ENCODE peak calls at places on chromosomes 12 and 14, in ten cellular contexts. Y is left ventricle myocardium inferior, O is kidney epithelial cell, E is WTC11, J is fibroblast of lung, U is cardiac fibroblast, I is spleen, X is Panc1, G is H1, L is body of pancreas. A is an unnamed sample.

GRCh38 chr14:23613242-23614070 is 22.7 kb upstream of the DHRS2 start:
- DNase-seq in Y (no peak), O (no peak), E (no peak), J (no peak), U (no peak), I (no peak), X (no peak), G (no peak), L (no peak), A (no peak)

GRCh38 chr12:63068857-63069442 is 82.1 kb downstream of the AVPR1A start:
- DNase-seq in Y (no peak), O (no peak), E (no peak), J (peak; percentile 67), U (peak; percentile 88), I (no peak), X (peak; percentile 28), G (no peak), L (peak; percentile 37), A (no peak)

GRCh38 chr12:114952573-114953196 is 268.7 kb upstream of the TBX3 start:
- DNase-seq in Y (peak; percentile 74), O (no peak), E (no peak), J (no peak), U (peak; percentile 42), I (no peak), X (no peak), G (no peak), L (no peak), A (no peak)

GRCh38 chr12:132163911-132164288 is 19.6 kb downstream of the NOC4L start:
- DNase-seq in Y (no peak), O (no peak), E (no peak), J (no peak), U (no peak), I (peak; percentile 66), X (no peak), G (no peak), L (no peak), A (peak; percentile 62)

GRCh38 chr14:104393898-104394605 is 185.5 kb upstream of the C14orf180 start:
- DNase-seq in Y (peak; percentile 69), O (no peak), E (no peak), J (no peak), U (no peak), I (peak; percentile 92), X (no peak), G (no peak), L (peak; percentile 28), A (peak; percentile 78)

GRCh38 chr12:76123301-76124212 is 39.1 kb upstream of the NAP1L1 start:
- DNase-seq in Y (no peak), O (peak; percentile 7), E (no peak), J (peak; percentile 75), U (peak; percentile 76), I (no peak), X (no peak), G (no peak), L (no peak), A (no peak)

GRCh38 chr12:9040484-9041186 is 51.3 kb downstream of the KLRG1 start:
- DNase-seq in Y (no peak), O (no peak), E (no peak), J (no peak), U (no peak), I (no peak), X (no peak), G (no peak), L (no peak), A (no peak)

GRCh38 chr14:78967111-78967809 is 797.1 kb downstream of the NRXN3 start:
- DNase-seq in Y (no peak), O (no peak), E (no peak), J (peak; percentile 93), U (peak; percentile 60), I (no peak), X (no peak), G (no peak), L (no peak), A (no peak)

GRCh38 chr12:28294300-28294699 is 104.0 kb downstream of the CCDC91 start:
- DNase-seq in Y (no peak), O (peak; percentile 12), E (no peak), J (no peak), U (no peak), I (no peak), X (no peak), G (no peak), L (no peak), A (no peak)

GRCh38 chr12:62434504-62435336 is 31.9 kb upstream of the MON2 start:
- DNase-seq in Y (no peak), O (no peak), E (no peak), J (no peak), U (no peak), I (peak; percentile 76), X (no peak), G (no peak), L (no peak), A (no peak)

GRCh38 chr14:97218336-97218712 is 421.1 kb downstream of the VRK1 start:
- DNase-seq in Y (no peak), O (no peak), E (peak; percentile 49), J (no peak), U (no peak), I (no peak), X (no peak), G (peak; percentile 15), L (no peak), A (no peak)

GRCh38 chr12:51421266-51421884 is 3.3 kb upstream of the SLC4A8 start:
- DNase-seq in Y (no peak), O (peak; percentile 19), E (peak; percentile 57), J (peak; percentile 53), U (peak; percentile 82), I (no peak), X (peak; percentile 41), G (peak; percentile 15), L (peak; percentile 78), A (no peak)
- TF ChIP-seq CTCF in Y (peak; percentile 70), O (peak; percentile 74), E (peak; percentile 42), J (peak; percentile 62), U (peak; percentile 65), I (peak; percentile 71), X (peak; percentile 84), G (peak; percentile 48), L (peak; percentile 63), A (peak; percentile 84)

GRCh38 chr12:67993143-67993542 is 3.9 kb downstream of the IFNG-AS1 start:
- DNase-seq in Y (no peak), O (no peak), E (no peak), J (no peak), U (no peak), I (no peak), X (no peak), G (no peak), L (no peak), A (no peak)

GRCh38 chr12:67991158-67991557 is 1.9 kb downstream of the IFNG-AS1 start:
- DNase-seq in Y (no peak), O (no peak), E (no peak), J (no peak), U (no peak), I (peak; percentile 75), X (no peak), G (no peak), L (no peak), A (no peak)

GRCh38 chr12:67996347-67996746 is 7.1 kb downstream of the IFNG-AS1 start:
- DNase-seq in Y (no peak), O (peak; percentile 10), E (no peak), J (peak; percentile 21), U (no peak), I (no peak), X (no peak), G (no peak), L (no peak), A (no peak)

GRCh38 chr12:67998379-67998778 is 9.1 kb downstream of the IFNG-AS1 start:
- DNase-seq in Y (no peak), O (no peak), E (no peak), J (no peak), U (no peak), I (no peak), X (no peak), G (no peak), L (no peak), A (no peak)

DNA sequence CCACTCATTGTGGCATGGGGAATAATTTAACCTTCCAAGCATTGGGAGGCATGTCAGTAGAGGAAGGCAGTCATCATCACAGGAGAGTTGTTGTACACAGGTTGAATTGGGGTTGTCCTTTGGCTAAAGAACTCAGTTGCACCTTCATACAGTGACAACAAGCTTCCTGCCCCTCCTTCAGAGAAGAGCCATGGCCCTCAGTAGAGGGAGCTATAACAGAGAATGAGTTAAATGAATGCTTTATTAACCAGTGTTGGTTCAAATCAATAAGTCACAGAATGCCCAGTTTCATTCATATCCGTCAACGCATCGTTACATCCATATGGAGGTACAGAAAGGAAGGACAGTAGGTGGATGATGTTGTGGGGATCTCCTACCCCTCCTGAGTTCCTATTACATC is 4.8 kb downstream of the IFNG-AS1 start:
- DNase-seq in Y (no peak), O (no peak), E (no peak), J (no peak), U (no peak), I (no peak), X (no peak), G (no peak), L (no peak), A (no peak)
- TF ChIP-seq CTCF in Y (no peak), O (no peak), E (no peak), J (no peak), U (no peak), I (no peak), X (peak; percentile 11), G (no peak), L (no peak), A (no peak)

DNA sequence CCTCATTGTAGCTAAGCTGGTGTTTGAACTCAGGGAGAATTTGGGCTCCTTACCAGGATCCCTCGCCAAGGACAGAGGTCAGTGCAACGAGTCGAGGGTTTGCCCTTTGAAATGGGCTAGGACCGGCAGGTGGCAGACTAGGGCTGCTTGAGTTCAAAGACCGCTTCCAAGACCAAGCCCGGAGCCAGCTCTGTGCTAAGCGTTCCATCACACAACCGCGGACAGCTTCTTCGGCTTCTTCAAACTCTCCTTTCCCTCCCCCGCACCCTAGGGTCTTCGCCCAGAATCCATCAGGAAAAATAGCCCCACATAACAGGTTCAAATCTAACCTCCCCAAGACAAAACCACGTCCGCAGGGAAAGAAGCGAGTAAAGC is 709 bp upstream of the FLVCR2 start:
- DNase-seq in Y (peak; percentile 87), O (peak; percentile 51), E (peak; percentile 87), J (peak; percentile 72), U (peak; percentile 92), I (peak; percentile 92), X (peak; percentile 76), G (peak; percentile 79), L (peak; percentile 90), A (no peak)
- TF ChIP-seq CTCF in Y (peak; percentile 86), O (peak; percentile 80), E (no peak), J (peak; percentile 84), U (peak; percentile 87), I (peak; percentile 79), X (peak; percentile 81), G (peak; percentile 75), L (peak; percentile 63), A (peak; percentile 92)

DNA sequence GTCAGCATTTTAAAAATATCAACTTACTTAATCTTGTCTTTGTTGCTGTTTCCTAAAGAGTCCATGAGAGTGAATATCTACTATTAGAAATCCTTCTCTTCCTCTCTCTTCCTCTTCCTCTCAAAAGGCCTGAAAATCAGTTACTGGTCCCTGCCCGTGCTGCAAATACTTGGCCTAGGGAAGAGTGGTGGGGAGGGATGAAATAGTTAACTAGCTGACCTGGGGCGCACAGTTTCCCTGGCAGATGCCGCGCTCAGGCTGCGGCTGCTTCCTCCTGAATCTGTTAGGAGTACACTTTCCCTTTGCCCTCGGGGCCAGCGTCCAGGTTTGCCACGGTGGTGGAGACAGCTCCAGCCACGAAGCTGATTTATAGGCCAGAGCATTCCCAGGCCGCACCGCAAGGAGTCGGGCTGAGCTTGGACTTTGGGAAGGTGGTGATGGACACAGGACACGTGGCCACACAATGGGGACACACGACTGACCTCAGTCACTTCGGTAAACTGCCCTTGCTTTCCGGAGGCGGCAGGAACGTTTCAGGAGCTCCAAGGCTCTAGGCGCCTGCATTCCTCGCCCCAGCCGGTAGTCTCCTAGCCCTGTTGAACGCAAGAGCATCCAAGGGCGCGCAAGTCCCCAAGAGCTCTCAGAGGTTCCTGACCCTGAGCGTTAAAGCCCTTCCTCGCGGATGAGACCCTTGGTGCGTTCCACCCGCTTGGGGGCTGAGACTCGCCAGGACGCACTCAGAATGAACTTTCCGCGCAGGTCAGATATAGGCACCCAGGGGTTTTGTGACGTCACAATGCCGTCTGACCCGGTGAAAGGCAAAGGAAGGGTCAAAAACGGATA is 7.1 kb upstream of the ASCL1 start:
- DNase-seq in Y (no peak), O (no peak), E (peak; percentile 63), J (no peak), U (no peak), I (no peak), X (no peak), G (no peak), L (no peak), A (no peak)
- TF ChIP-seq CTCF in Y (no peak), O (no peak), E (no peak), J (no peak), U (no peak), I (no peak), X (peak; percentile 42), G (peak; percentile 54), L (no peak), A (no peak)

A was measured in chondrocyte.